ENCODE peak calls at places on chromosomes 7 and 10, in five cellular contexts. One of them, this sample, is unnamed.
A peak's percentile ranks its signal among the peaks of the same experiment; 100 is the strongest.

GRCh38 chr7:86814980-86815379 is 171.3 kb downstream of the GRM3 start:
- DNase-seq in effector CD4-positive, alpha-beta T cell: no peak
- DNase-seq in non-pigmented ciliary epithelial cell: no peak
- DNase-seq in tibial artery: no peak
- DNase-seq in HEK293T: peak; percentile 52
- DNase-seq in this sample: no peak

GRCh38 chr7:67786021-67786420 is 789.4 kb downstream of the TYW1 start:
- DNase-seq in effector CD4-positive, alpha-beta T cell: no peak
- DNase-seq in non-pigmented ciliary epithelial cell: no peak
- DNase-seq in tibial artery: no peak
- DNase-seq in HEK293T: no peak
- DNase-seq in this sample: no peak

GRCh38 chr10:102804382-102804781 is 32.8 kb downstream of the CYP17A1 start:
- DNase-seq in effector CD4-positive, alpha-beta T cell: no peak
- DNase-seq in non-pigmented ciliary epithelial cell: no peak
- DNase-seq in tibial artery: no peak
- DNase-seq in HEK293T: no peak
- DNase-seq in this sample: no peak

GRCh38 chr7:77246031-77246430 is 46.4 kb upstream of the FGL2 start:
- DNase-seq in effector CD4-positive, alpha-beta T cell: no peak
- DNase-seq in non-pigmented ciliary epithelial cell: no peak
- DNase-seq in tibial artery: no peak
- DNase-seq in HEK293T: no peak
- DNase-seq in this sample: no peak

GRCh38 chr10:14879055-14879800 is 562 bp downstream of the SUV39H2 start:
- DNase-seq in effector CD4-positive, alpha-beta T cell: peak; percentile 13
- DNase-seq in non-pigmented ciliary epithelial cell: no peak
- DNase-seq in tibial artery: no peak
- DNase-seq in HEK293T: no peak
- DNase-seq in this sample: peak; percentile 2

GRCh38 chr7:8226526-8226925 is 35.4 kb downstream of the ICA1 start:
- DNase-seq in effector CD4-positive, alpha-beta T cell: no peak
- DNase-seq in non-pigmented ciliary epithelial cell: no peak
- DNase-seq in tibial artery: no peak
- DNase-seq in HEK293T: no peak
- DNase-seq in this sample: no peak

GRCh38 chr10:76082956-76083355 is 651.5 kb downstream of the LRMDA start:
- DNase-seq in effector CD4-positive, alpha-beta T cell: no peak
- DNase-seq in non-pigmented ciliary epithelial cell: peak; percentile 70
- DNase-seq in tibial artery: no peak
- DNase-seq in HEK293T: no peak
- DNase-seq in this sample: no peak

GRCh38 chr10:104253106-104253505 is 1.6 kb upstream of the GSTO1 start:
- DNase-seq in effector CD4-positive, alpha-beta T cell: no peak
- DNase-seq in non-pigmented ciliary epithelial cell: no peak
- DNase-seq in tibial artery: no peak
- DNase-seq in HEK293T: no peak
- DNase-seq in this sample: no peak

GRCh38 chr10:108097258-108097657 is 932.8 kb upstream of the SORCS1 start:
- DNase-seq in effector CD4-positive, alpha-beta T cell: no peak
- DNase-seq in non-pigmented ciliary epithelial cell: no peak
- DNase-seq in tibial artery: no peak
- DNase-seq in HEK293T: no peak
- DNase-seq in this sample: no peak

GRCh38 chr10:14487511-14487909 is 156.8 kb upstream of the FRMD4A start:
- DNase-seq in effector CD4-positive, alpha-beta T cell: no peak
- DNase-seq in non-pigmented ciliary epithelial cell: no peak
- DNase-seq in tibial artery: no peak
- DNase-seq in HEK293T: no peak
- DNase-seq in this sample: no peak

This sample was measured in gastrocnemius medialis.